ENCODE peak calls at places on chromosomes 2 and 18, in six cellular contexts. H is mesothelial cell of epicardium; Y is stomach; U is stimulated activated naive CD4-positive, alpha-beta T cell; W is choroid plexus epithelial cell; G is EH. K is an unnamed sample.

GRCh38 chr2:67050621-67051020 is 346.5 kb upstream of the ETAA1 start:
- DNase-seq in H (no peak), Y (no peak), U (no peak), W (peak; percentile 60), G (peak; percentile 25), K (no peak)

GRCh38 chr2:222730346-222731065 is 59.0 kb downstream of the MOGAT1 start:
- DNase-seq in H (no peak), Y (no peak), U (no peak), W (no peak), G (peak; percentile 51), K (peak; percentile 13)

GRCh38 chr2:202185816-202186221 is 52.6 kb downstream of the SUMO1 start:
- DNase-seq in H (no peak), Y (no peak), U (no peak), W (peak; percentile 58), G (peak; percentile 87), K (no peak)

GRCh38 chr18:54742654-54743053 is 85.6 kb upstream of the RAB27B start:
- DNase-seq in H (no peak), Y (peak; percentile 40), U (no peak), W (peak; percentile 99), G (peak; percentile 97), K (no peak)

GRCh38 chr18:47898696-47899095 is 31.8 kb downstream of the SMAD2 start:
- DNase-seq in H (no peak), Y (no peak), U (no peak), W (peak; percentile 33), G (no peak), K (no peak)

GRCh38 chr2:5991305-5991968 is 299.3 kb downstream of the SOX11 start:
- DNase-seq in H (no peak), Y (no peak), U (no peak), W (peak; percentile 2), G (no peak), K (no peak)

GRCh38 chr2:99279969-99280695 is 20.9 kb downstream of the LYG1 start:
- DNase-seq in H (no peak), Y (no peak), U (no peak), W (peak; percentile 13), G (no peak), K (no peak)

GRCh38 chr2:128734521-128735295 is 416.0 kb upstream of the HS6ST1 start:
- DNase-seq in H (no peak), Y (no peak), U (no peak), W (peak; percentile 88), G (peak; percentile 29), K (peak; percentile 96)

GRCh38 chr18:78799382-78800089 is 180.1 kb upstream of the SALL3 start:
- DNase-seq in H (no peak), Y (no peak), U (no peak), W (no peak), G (no peak), K (no peak)

GRCh38 chr2:238896641-238897040 is 48.8 kb downstream of the TWIST2 start:
- DNase-seq in H (no peak), Y (no peak), U (no peak), W (no peak), G (no peak), K (no peak)

GRCh38 chr2:141517852-141518421 is 612.9 kb downstream of the LRP1B start:
- DNase-seq in H (no peak), Y (no peak), U (no peak), W (no peak), G (peak; percentile 19), K (no peak)

GRCh38 chr2:48248251-48248933 is 281.6 kb upstream of the STON1 start:
- DNase-seq in H (no peak), Y (no peak), U (no peak), W (peak; percentile 91), G (peak; percentile 96), K (peak; percentile 29)

GRCh38 chr2:23199115-23199918 is 185.7 kb upstream of the KLHL29 start:
- DNase-seq in H (no peak), Y (no peak), U (no peak), W (peak; percentile 25), G (peak; percentile 60), K (peak; percentile 18)

GRCh38 chr2:130341562-130342019 is 1.1 kb upstream of the IMP4 start:
- DNase-seq in H (no peak), Y (no peak), U (no peak), W (no peak), G (no peak), K (no peak)

GRCh38 chr2:71821856-71822255 is 325.8 kb downstream of the CYP26B1 start:
- DNase-seq in H (no peak), Y (no peak), U (no peak), W (no peak), G (peak; percentile 60), K (no peak)

GRCh38 chr2:180124273-180124881 is 117.3 kb upstream of the CWC22 start:
- DNase-seq in H (no peak), Y (no peak), U (no peak), W (peak; percentile 81), G (peak; percentile 65), K (peak; percentile 70)

GRCh38 chr2:241617431-241618154 is 19.4 kb downstream of the THAP4 start:
- DNase-seq in H (no peak), Y (no peak), U (peak; percentile 30), W (peak; percentile 41), G (peak; percentile 24), K (no peak)

GRCh38 chr2:200795044-200795443 is 16.7 kb upstream of the BZW1 start:
- DNase-seq in H (no peak), Y (no peak), U (no peak), W (peak; percentile 86), G (no peak), K (peak; percentile 79)